ENCODE peak calls at places on chromosomes 6 and 20, in six cellular contexts. F is AG10803; G is naive thymus-derived CD8-positive, alpha-beta T cell; J is PC-3; H is neural crest cell; B is GM23248. U is an unnamed sample.

GRCh38 chr6:96898241-96898851 is 655 bp upstream of the NDUFAF4 start:
- DNase-seq in F (peak; percentile 27), J (peak; percentile 16), G (no peak), B (peak; percentile 56), H (no peak), U (peak; percentile 13)

GRCh38 chr6:11595903-11596302 is 58.4 kb downstream of the TMEM170B start:
- DNase-seq in J (peak; percentile 52), H (no peak), G (no peak), B (no peak), F (no peak), U (no peak)

GRCh38 chr6:35318200-35318844 is 20.7 kb downstream of the DEF6 start:
- DNase-seq in H (peak; percentile 97), B (peak; percentile 81), J (peak; percentile 88), F (peak; percentile 49), G (no peak), U (peak; percentile 48)

GRCh38 chr20:35618372-35619131 is 2.9 kb downstream of the SPAG4 start:
- DNase-seq in F (peak; percentile 19), H (no peak), G (peak; percentile 25), J (peak; percentile 46), B (peak; percentile 62), U (peak; percentile 49)

GRCh38 chr6:136334465-136334846 is 44.8 kb upstream of the BCLAF1 start:
- DNase-seq in F (no peak), B (no peak), G (no peak), H (no peak), J (no peak), U (no peak)

GRCh38 chr6:166223091-166223490 is 55.4 kb upstream of the TBXT start:
- DNase-seq in J (no peak), H (no peak), B (no peak), F (no peak), G (no peak), U (no peak)

GRCh38 chr6:28322661-28323060 is 13.3 kb downstream of the ZSCAN31 start:
- DNase-seq in G (no peak), B (no peak), F (no peak), H (no peak), J (no peak), U (no peak)

GRCh38 chr6:116651916-116652315 is 16.6 kb downstream of the ZUP1 start:
- DNase-seq in J (no peak), F (no peak), G (no peak), B (no peak), H (no peak), U (no peak)

GRCh38 chr6:43829470-43829869 is 59.5 kb downstream of the VEGFA start:
- DNase-seq in B (no peak), F (no peak), H (no peak), J (no peak), G (no peak), U (no peak)

GRCh38 chr6:42199106-42199981 is 4.6 kb upstream of the GUCA1B start:
- DNase-seq in H (no peak), G (no peak), J (peak; percentile 67), B (peak; percentile 75), F (peak; percentile 60), U (peak; percentile 44)

GRCh38 chr20:60586417-60587105 is 628.3 kb downstream of the CDH26 start:
- DNase-seq in G (no peak), H (no peak), B (no peak), J (no peak), F (no peak), U (no peak)

GRCh38 chr6:56450882-56451739 is 191.6 kb downstream of the DST start:
- DNase-seq in J (no peak), B (peak; percentile 23), H (no peak), F (peak; percentile 45), G (no peak), U (peak; percentile 36)

GRCh38 chr6:21115111-21115510 is 478.4 kb upstream of the SOX4 start:
- DNase-seq in H (no peak), G (no peak), B (peak; percentile 30), F (peak; percentile 61), J (no peak), U (no peak)

GRCh38 chr20:24984963-24985640 is 7.4 kb downstream of the APMAP start:
- DNase-seq in F (no peak), H (no peak), J (no peak), G (peak; percentile 3), B (no peak), U (no peak)

GRCh38 chr6:96157018-96157565 is 141.3 kb downstream of the FUT9 start:
- DNase-seq in F (no peak), H (no peak), J (no peak), B (no peak), G (no peak), U (peak; percentile 4)

GRCh38 chr6:118708055-118708454 is 56.7 kb upstream of the CEP85L start:
- DNase-seq in H (no peak), B (peak; percentile 70), J (peak; percentile 46), G (no peak), F (no peak), U (peak; percentile 35)

GRCh38 chr6:157954150-157955117 is 27.2 kb upstream of the SYNJ2 start:
- DNase-seq in G (no peak), J (peak; percentile 50), H (no peak), B (peak; percentile 63), F (peak; percentile 32), U (no peak)

GRCh38 chr20:20519269-20519668 is 151.4 kb downstream of the INSM1 start:
- DNase-seq in J (peak; percentile 8), H (no peak), B (no peak), F (no peak), G (no peak), U (no peak)

GRCh38 chr6:93828553-93828952 is 409.2 kb upstream of the EPHA7 start:
- DNase-seq in G (no peak), F (no peak), H (no peak), J (no peak), B (no peak), U (no peak)

GRCh38 chr6:159826968-159827647 is 27.0 kb downstream of the PNLDC1 start:
- DNase-seq in B (no peak), G (no peak), F (no peak), H (no peak), J (no peak), U (no peak)

GRCh38 chr6:34745277-34746103 is 11.8 kb upstream of the SNRPC start:
- DNase-seq in J (peak; percentile 69), H (no peak), G (no peak), F (no peak), B (peak; percentile 55), U (peak; percentile 18)

GRCh38 chr20:32556312-32557184 is 28.6 kb downstream of the NOL4L start:
- DNase-seq in F (no peak), H (no peak), G (no peak), J (no peak), B (no peak), U (no peak)

GRCh38 chr6:37275350-37275749 is 17.4 kb upstream of the TMEM217 start:
- DNase-seq in H (no peak), G (no peak), B (no peak), F (no peak), J (no peak), U (no peak)

GRCh38 chr20:58899518-58899917 is 47.0 kb downstream of the GNAS start:
- DNase-seq in H (no peak), G (no peak), B (no peak), F (no peak), J (no peak), U (no peak)

GRCh38 chr6:144824018-144824417 is 538.9 kb downstream of the UTRN start:
- DNase-seq in J (no peak), F (no peak), B (no peak), G (no peak), H (no peak), U (no peak)

GRCh38 chr6:158715330-158716311 is 65.8 kb downstream of the SYTL3 start:
- DNase-seq in F (no peak), G (no peak), B (no peak), H (no peak), J (no peak), U (no peak)

GRCh38 chr6:28725890-28726348 is 197.9 kb downstream of the TRIM27 start:
- DNase-seq in F (no peak), G (no peak), B (no peak), H (no peak), J (peak; percentile 64), U (no peak)

GRCh38 chr6:19731286-19731685 is 105.9 kb upstream of the ID4 start:
- DNase-seq in F (peak; percentile 94), H (no peak), G (no peak), J (peak; percentile 87), B (peak; percentile 95), U (peak; percentile 94)

GRCh38 chr6:14964486-14964885 is 281.4 kb upstream of the JARID2 start:
- DNase-seq in F (no peak), H (no peak), G (no peak), J (no peak), B (peak; percentile 2), U (no peak)

GRCh38 chr6:43294536-43294935 is 3.5 kb upstream of the SLC22A7 start:
- DNase-seq in G (no peak), B (no peak), F (no peak), J (no peak), H (no peak), U (no peak)

GRCh38 chr20:10571313-10571815 is 102.4 kb downstream of the JAG1 start:
- DNase-seq in F (no peak), B (no peak), J (no peak), G (no peak), H (no peak), U (no peak)

GRCh38 chr20:63419299-63419698 is 53.2 kb downstream of the KCNQ2 start:
- DNase-seq in F (no peak), B (no peak), J (no peak), H (no peak), G (no peak), U (no peak)

GRCh38 chr6:44053760-44054556 is 73.3 kb downstream of the MRPL14 start:
- DNase-seq in H (no peak), G (no peak), B (peak; percentile 86), J (peak; percentile 86), F (peak; percentile 91), U (peak; percentile 94)

GRCh38 chr20:10369723-10370090 is 64.3 kb downstream of the MKKS start:
- DNase-seq in J (peak; percentile 79), G (no peak), F (no peak), B (no peak), H (no peak), U (peak; percentile 84)

GRCh38 chr6:13466304-13467215 is 20.8 kb downstream of the GFOD1 start:
- DNase-seq in B (peak; percentile 29), G (no peak), F (no peak), H (no peak), J (no peak), U (no peak)